ENCODE peak calls at places on chromosomes 5 and 9, in nine cellular contexts. H is GM23248, O is neural progenitor cell, D is SK-N-SH, N is PC-3, Y is OCI-LY7, L is HCT116, S is GM23338, K is MM.1S. Q is an unnamed sample.

GRCh38 chr9:96423322-96423984 is 5.3 kb upstream of the ZNF367 start:
- DNase-seq in O (no peak), N (no peak), L (no peak), Y (no peak), H (no peak), D (no peak), K (no peak), S (no peak), Q (no peak)

GRCh38 chr9:130996205-130996604 is 12.8 kb upstream of the LAMC3 start:
- DNase-seq in N (no peak), K (no peak), Y (no peak), D (no peak), O (no peak), S (no peak), L (no peak), H (no peak), Q (no peak)

GRCh38 chr5:147464211-147464610 is 45.7 kb downstream of the DPYSL3 start:
- DNase-seq in H (peak; percentile 54), S (peak; percentile 97), N (peak; percentile 57), O (peak; percentile 60), D (no peak), K (peak; percentile 36), Y (peak; percentile 20), L (peak; percentile 19), Q (peak; percentile 71)

GRCh38 chr9:72919246-72919945 is 33.5 kb downstream of the ALDH1A1 start:
- DNase-seq in D (no peak), Y (no peak), N (no peak), H (no peak), S (no peak), O (no peak), L (no peak), K (no peak), Q (no peak)

GRCh38 chr9:86946712-86947145 is 577 bp downstream of the GAS1 start:
- DNase-seq in H (peak; percentile 81), D (peak; percentile 72), Y (no peak), N (no peak), S (no peak), L (no peak), O (no peak), K (peak; percentile 63), Q (no peak)

GRCh38 chr9:84513473-84513872 is 156.1 kb upstream of the NTRK2 start:
- DNase-seq in Y (no peak), N (no peak), K (no peak), O (no peak), D (no peak), S (no peak), L (no peak), H (no peak), Q (peak; percentile 29)

GRCh38 chr9:89883401-89884341 is 278.9 kb downstream of the GADD45G start:
- DNase-seq in H (no peak), S (no peak), D (no peak), K (no peak), O (no peak), Y (no peak), N (no peak), L (no peak), Q (no peak)

GRCh38 chr9:2872941-2873323 is 29.0 kb upstream of the PUM3 start:
- DNase-seq in H (no peak), L (no peak), K (no peak), Y (no peak), D (no peak), O (no peak), S (no peak), N (no peak), Q (no peak)

GRCh38 chr5:122755740-122756139 is 19.1 kb upstream of the SNX2 start:
- DNase-seq in K (no peak), Y (no peak), O (no peak), D (no peak), N (no peak), H (peak; percentile 6), S (no peak), L (no peak), Q (no peak)

GRCh38 chr9:138022121-138022741 is 144.6 kb downstream of the CACNA1B start:
- DNase-seq in D (peak; percentile 22), H (peak; percentile 21), K (peak; percentile 11), S (peak; percentile 88), N (peak; percentile 34), Y (no peak), L (peak; percentile 40), O (peak; percentile 84), Q (peak; percentile 62)

GRCh38 chr9:117957267-117957666 is 253.1 kb downstream of the TLR4 start:
- DNase-seq in O (no peak), Y (no peak), N (no peak), H (no peak), D (no peak), S (no peak), L (no peak), K (peak; percentile 69), Q (no peak)

GRCh38 chr5:68070641-68071191 is 144.8 kb upstream of the PIK3R1 start:
- DNase-seq in Y (no peak), D (no peak), L (no peak), O (no peak), S (no peak), H (peak; percentile 61), K (no peak), N (no peak), Q (no peak)

GRCh38 chr9:14158911-14159310 is 155.0 kb downstream of the NFIB start:
- DNase-seq in D (no peak), K (no peak), N (peak; percentile 67), S (no peak), Y (no peak), L (no peak), O (no peak), H (peak; percentile 82), Q (no peak)

GRCh38 chr5:657570-657969 is 35.6 kb downstream of the TPPP start:
- DNase-seq in S (no peak), K (no peak), Y (no peak), L (peak; percentile 23), O (no peak), H (peak; percentile 62), N (peak; percentile 89), D (no peak), Q (no peak)

GRCh38 chr9:132356276-132356924 is 1.6 kb upstream of the SETX start:
- DNase-seq in Y (no peak), D (no peak), S (peak; percentile 48), K (no peak), O (no peak), H (no peak), L (no peak), N (no peak), Q (no peak)
- TF ChIP-seq EZH2phosphoT487 in Y (no peak), D (no peak), S (no peak), K (no peak), O (no peak), H (no peak), L (no peak), N (no peak), Q (no peak)

DNA sequence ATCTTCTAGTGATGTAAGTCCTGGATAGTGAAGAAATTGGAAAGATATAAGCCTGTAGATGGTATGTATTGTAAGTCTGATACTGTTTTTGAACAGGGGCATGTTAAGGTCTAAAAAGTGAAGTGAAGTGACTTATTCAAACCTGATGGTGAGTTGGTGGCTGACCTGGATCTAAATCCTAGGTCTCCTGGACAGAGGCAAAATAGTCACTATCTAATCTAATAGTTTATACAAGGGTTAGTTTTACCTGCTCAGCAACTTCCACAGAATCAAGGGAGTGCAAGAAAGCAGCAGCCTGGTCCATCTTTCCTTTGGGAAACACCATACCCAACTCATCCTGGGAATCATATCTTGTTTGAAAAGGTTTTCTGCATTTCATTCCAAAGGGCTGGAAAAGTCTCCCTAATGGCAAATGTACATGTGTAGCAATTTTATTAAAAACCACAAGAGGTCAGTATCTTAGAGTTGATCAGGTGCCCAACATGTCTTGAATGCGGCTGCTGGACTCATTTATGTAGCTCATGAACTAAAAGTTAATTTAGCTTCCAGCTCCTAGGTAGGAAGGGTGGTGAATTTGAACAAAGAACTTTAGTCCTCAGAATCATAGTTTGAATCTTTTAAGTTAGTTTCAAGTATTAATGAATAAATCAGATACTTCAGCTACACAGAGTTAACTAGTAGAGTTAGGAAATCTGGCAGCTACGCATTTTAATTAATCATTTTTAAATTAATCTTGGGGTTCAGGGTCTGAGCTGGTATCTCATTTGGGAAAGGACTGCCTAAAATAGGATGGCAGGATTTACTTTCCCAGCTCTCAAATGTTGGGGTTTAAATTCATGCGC is 26.0 kb downstream of the SKP2 start:
- DNase-seq in O (peak; percentile 50), N (peak; percentile 58), K (peak; percentile 59), D (peak; percentile 32), S (peak; percentile 14), L (peak; percentile 7), H (peak; percentile 73), Y (peak; percentile 57), Q (peak; percentile 46)
- TF ChIP-seq EZH2phosphoT487 in O (no peak), N (no peak), K (no peak), D (no peak), S (no peak), L (no peak), H (no peak), Y (no peak), Q (no peak)

GRCh38 chr9:68762570-68762969 is 57.5 kb downstream of the PIP5K1B start:
- DNase-seq in H (no peak), L (no peak), S (no peak), Y (no peak), O (no peak), K (no peak), D (no peak), N (no peak), Q (no peak)
- TF ChIP-seq EZH2phosphoT487 in H (no peak), L (no peak), S (no peak), Y (no peak), O (no peak), K (no peak), D (no peak), N (no peak), Q (no peak)

DNA sequence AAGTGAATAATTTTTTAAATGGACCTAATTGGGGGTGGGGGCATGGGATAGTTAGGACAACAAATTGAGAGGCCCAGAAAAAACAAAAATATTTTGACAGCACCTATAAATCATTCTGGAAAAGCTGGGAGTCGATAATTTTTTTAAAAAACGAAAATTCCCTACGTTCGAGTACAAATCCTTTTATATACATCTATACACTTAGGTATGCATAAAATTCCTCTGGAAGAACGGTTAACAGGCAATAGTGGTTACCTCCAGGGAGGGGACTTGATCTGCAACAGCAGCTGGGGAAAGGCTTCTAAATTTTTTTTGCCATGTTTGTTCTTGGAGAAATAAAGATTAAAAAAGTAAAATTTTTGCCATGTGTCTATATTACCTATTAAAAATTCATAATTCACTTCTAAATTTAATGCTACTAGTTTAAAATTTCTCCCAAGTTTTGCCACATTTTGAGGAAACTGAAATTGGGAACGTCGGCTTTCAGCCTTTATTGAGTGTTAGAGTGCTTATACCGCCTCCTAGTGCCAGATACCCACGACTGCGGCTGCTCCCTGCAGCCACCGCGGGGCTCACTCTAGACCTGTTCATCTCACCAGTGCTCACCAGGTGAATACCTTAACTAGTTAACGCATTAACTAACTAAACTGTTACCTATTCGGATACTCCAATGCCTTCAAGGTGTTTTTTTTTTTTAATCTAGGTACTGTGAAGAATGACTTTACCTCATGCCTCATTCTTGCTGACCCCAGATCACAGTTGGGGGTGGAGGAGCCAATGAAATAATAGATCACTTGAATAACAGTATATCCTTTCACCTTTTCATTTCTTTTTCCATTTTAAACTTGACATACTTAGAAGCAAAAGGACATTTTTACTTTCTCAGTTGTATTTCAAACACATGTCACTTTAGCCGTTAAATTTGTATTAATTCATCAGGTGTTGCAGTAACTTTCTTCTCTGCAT is 1.8 kb upstream of the BHMT start:
- DNase-seq in D (no peak), Y (peak; percentile 26), O (peak; percentile 55), H (no peak), K (peak; percentile 36), S (peak; percentile 78), N (peak; percentile 44), L (peak; percentile 29), Q (peak; percentile 34)
- TF ChIP-seq EZH2phosphoT487 in D (no peak), Y (no peak), O (no peak), H (no peak), K (no peak), S (no peak), N (no peak), L (no peak), Q (no peak)